ENCODE peak calls at places on chromosomes 6 and 20, in seven cellular contexts. V is fibroblast of pulmonary artery, R is brain microvascular endothelial cell, J is fibroblast of lung, A is Peyer's patch, E is ovary, N is foreskin fibroblast. D is an unnamed sample.

GRCh38 chr20:50151034-50151743 is 2.3 kb downstream of the PEDS1 start:
- DNase-seq in V (no peak), R (no peak), J (no peak), A (no peak), E (no peak), N (no peak), D (no peak)

GRCh38 chr6:129102741-129103140 is 219.8 kb downstream of the LAMA2 start:
- DNase-seq in V (peak), R (no peak), J (peak), A (no peak), E (peak), N (peak), D (no peak)

GRCh38 chr20:34582221-34582620 is 23.7 kb downstream of the MAP1LC3A start:
- DNase-seq in V (no peak), R (no peak), J (no peak), A (no peak), E (peak), N (no peak), D (no peak)

GRCh38 chr6:89161326-89162046 is 15.6 kb downstream of the PM20D2 start:
- DNase-seq in V (no peak), R (no peak), J (peak), A (no peak), E (no peak), N (peak), D (peak)

GRCh38 chr6:101391772-101392560 is 1.5 kb upstream of the GRIK2 start:
- DNase-seq in V (no peak), R (no peak), J (no peak), A (no peak), E (no peak), N (peak), D (no peak)

GRCh38 chr6:26305097-26305841 is 59.7 kb upstream of the BTN3A2 start:
- DNase-seq in V (peak), R (peak), J (peak), A (peak), E (peak), N (peak), D (peak)

GRCh38 chr6:158086054-158086705 is 81.9 kb downstream of the SERAC1 start:
- DNase-seq in V (peak), R (peak), J (peak), A (no peak), E (no peak), N (peak), D (peak)

GRCh38 chr6:132675749-132676148 is 16.8 kb upstream of the TAAR1 start:
- DNase-seq in V (no peak), R (no peak), J (no peak), A (no peak), E (no peak), N (no peak), D (no peak)

GRCh38 chr20:43569282-43569681 is 10.5 kb downstream of the SGK2 start:
- DNase-seq in V (no peak), R (no peak), J (no peak), A (no peak), E (no peak), N (no peak), D (no peak)

GRCh38 chr20:58651548-58651822 is 402 bp downstream of the STX16 start:
- DNase-seq in V (no peak), R (no peak), J (no peak), A (no peak), E (peak), N (no peak), D (no peak)

GRCh38 chr6:52731719-52732118 is 31.6 kb downstream of the GSTA2 start:
- DNase-seq in V (no peak), R (no peak), J (no peak), A (no peak), E (no peak), N (no peak), D (no peak)

GRCh38 chr6:153015094-153015645 is 12.7 kb upstream of the MTRF1L start:
- DNase-seq in V (peak), R (no peak), J (no peak), A (no peak), E (no peak), N (no peak), D (no peak)

GRCh38 chr6:156828280-156828703 is 51.1 kb downstream of the ARID1B start:
- DNase-seq in V (peak), R (peak), J (peak), A (no peak), E (no peak), N (peak), D (peak)

GRCh38 chr6:44498436-44498835 is 110.9 kb downstream of the CDC5L start:
- DNase-seq in V (no peak), R (no peak), J (no peak), A (no peak), E (no peak), N (no peak), D (no peak)

GRCh38 chr6:168637853-168638252 is 196.9 kb downstream of the SMOC2 start:
- DNase-seq in V (no peak), R (no peak), J (no peak), A (no peak), E (no peak), N (no peak), D (no peak)

GRCh38 chr6:132530293-132530974 is 7.6 kb upstream of the TAAR9 start:
- DNase-seq in V (peak), R (peak), J (peak), A (no peak), E (peak), N (peak), D (peak)

GRCh38 chr20:38343798-38344701 is 2.2 kb upstream of the LBP start:
- DNase-seq in V (no peak), R (no peak), J (no peak), A (peak), E (no peak), N (no peak), D (no peak)

GRCh38 chr6:65787787-65788186 is 80.8 kb upstream of the EYS start:
- DNase-seq in V (no peak), R (no peak), J (no peak), A (no peak), E (no peak), N (no peak), D (no peak)

GRCh38 chr20:878511-879307 is 37.4 kb downstream of the ANGPT4 start:
- DNase-seq in V (peak), R (no peak), J (peak), A (no peak), E (no peak), N (peak), D (peak)

GRCh38 chr20:52518735-52519134 is 327.2 kb upstream of the ZFP64 start:
- DNase-seq in V (no peak), R (no peak), J (no peak), A (no peak), E (no peak), N (no peak), D (no peak)

GRCh38 chr6:169803291-169803811 is 51.9 kb downstream of the ERMARD start:
- DNase-seq in V (no peak), R (no peak), J (no peak), A (peak), E (no peak), N (no peak), D (no peak)

GRCh38 chr6:47714802-47715201 is 16.4 kb downstream of the ADGRF4 start:
- DNase-seq in V (no peak), R (no peak), J (no peak), A (no peak), E (no peak), N (no peak), D (no peak)

GRCh38 chr6:7431594-7432390 is 42.2 kb downstream of the RIOK1 start:
- DNase-seq in V (peak), R (peak), J (no peak), A (no peak), E (no peak), N (peak), D (no peak)

GRCh38 chr6:122696853-122697252 is 82.7 kb upstream of the FABP7 start:
- DNase-seq in V (no peak), R (peak), J (no peak), A (no peak), E (no peak), N (peak), D (peak)

GRCh38 chr20:15837563-15837962 is 735.7 kb downstream of the KIF16B start:
- DNase-seq in V (no peak), R (no peak), J (no peak), A (no peak), E (no peak), N (no peak), D (no peak)

GRCh38 chr20:7856756-7857155 is 83.5 kb downstream of the HAO1 start:
- DNase-seq in V (peak), R (no peak), J (peak), A (no peak), E (no peak), N (peak), D (peak)

GRCh38 chr20:36370991-36371390 is 64.9 kb downstream of the DLGAP4 start:
- DNase-seq in V (no peak), R (no peak), J (no peak), A (no peak), E (no peak), N (no peak), D (no peak)

GRCh38 chr6:149963212-149963461 is 606 bp upstream of the ULBP1 start:
- DNase-seq in V (peak), R (peak), J (peak), A (peak), E (no peak), N (no peak), D (peak)

GRCh38 chr6:84779380-84779779 is 15.0 kb upstream of the TBX18 start:
- DNase-seq in V (no peak), R (no peak), J (no peak), A (no peak), E (no peak), N (peak), D (no peak)

GRCh38 chr6:6866656-6867390 is 240.9 kb upstream of the RREB1 start:
- DNase-seq in V (no peak), R (no peak), J (no peak), A (no peak), E (no peak), N (no peak), D (no peak)

GRCh38 chr20:18628330-18628941 is 40.6 kb downstream of the DTD1 start:
- DNase-seq in V (no peak), R (no peak), J (no peak), A (peak), E (no peak), N (no peak), D (no peak)

GRCh38 chr6:119334535-119335264 is 14.9 kb downstream of the MAN1A1 start:
- DNase-seq in V (peak), R (no peak), J (no peak), A (no peak), E (no peak), N (no peak), D (no peak)

GRCh38 chr6:7201732-7202541 is 94.2 kb downstream of the RREB1 start:
- DNase-seq in V (no peak), R (no peak), J (no peak), A (no peak), E (no peak), N (no peak), D (no peak)

GRCh38 chr6:55758156-55758942 is 117.0 kb downstream of the BMP5 start:
- DNase-seq in V (peak), R (peak), J (peak), A (no peak), E (no peak), N (peak), D (peak)

DNA sequence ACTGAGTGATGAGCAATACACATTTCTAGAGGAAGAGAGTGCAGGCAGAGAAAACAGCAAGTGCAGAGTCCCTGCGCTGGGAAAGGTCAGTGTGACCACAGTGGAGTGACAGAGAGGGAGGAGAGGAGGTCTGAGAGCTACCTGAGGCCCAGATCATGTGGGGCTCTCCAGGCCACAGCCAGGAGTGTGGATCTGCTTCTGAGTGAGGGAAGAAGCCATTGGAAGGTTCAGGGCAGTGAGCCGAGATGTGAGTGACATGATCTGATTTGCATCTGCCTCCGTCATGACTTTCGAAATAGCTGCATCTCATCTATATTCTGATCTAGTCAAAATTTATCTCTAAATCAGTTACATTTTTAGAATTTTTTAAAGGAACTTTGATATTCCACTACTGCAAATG is 367.1 kb downstream of the PREX1 start:
- DNase-seq in V (no peak), R (no peak), J (no peak), A (no peak), E (no peak), N (no peak), D (no peak)
- H3K4me3 ChIP-seq in V (no peak), R (no peak), J (no peak), A (no peak), E (no peak), N (no peak), D (no peak)

DNA sequence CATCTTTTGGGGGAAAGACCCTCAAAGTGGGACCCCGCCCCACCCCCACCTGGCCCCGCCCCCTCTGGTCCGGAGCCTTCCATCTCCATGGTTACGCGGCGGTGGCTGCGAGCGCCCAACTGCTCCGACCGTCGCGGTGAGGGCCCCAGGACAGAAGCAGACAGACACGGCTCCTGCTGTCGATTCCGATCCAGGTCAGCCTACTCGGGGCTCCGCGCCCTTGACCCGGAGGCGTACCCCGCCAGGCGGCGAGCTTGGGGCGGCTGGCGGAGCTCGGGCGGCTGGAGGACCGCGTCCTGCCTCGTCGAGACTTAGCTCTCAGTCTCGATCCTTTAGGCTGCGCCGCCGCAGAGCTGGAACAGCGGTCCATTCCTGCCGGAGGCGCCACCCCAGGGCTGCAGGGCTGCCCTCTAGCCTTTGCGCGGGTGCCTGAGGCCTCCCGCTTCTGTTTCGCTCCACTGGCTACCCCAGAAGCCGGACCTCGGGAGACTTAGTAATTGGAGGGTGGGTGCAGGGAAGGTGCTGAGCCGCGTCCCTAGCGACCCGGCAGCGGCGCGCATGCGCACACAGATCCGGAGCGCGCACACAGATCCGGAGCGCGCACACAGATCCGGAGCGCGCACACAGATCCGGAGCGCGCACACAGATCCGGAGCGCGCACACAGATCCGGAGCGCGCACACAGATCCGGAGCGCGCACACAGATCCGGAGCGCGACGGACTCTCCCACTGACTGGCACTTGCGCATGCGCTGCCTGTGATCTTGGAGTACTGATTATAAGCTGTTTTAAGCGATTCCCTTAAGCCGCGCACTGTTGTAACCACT is at the start of gene CFAP206:
- DNase-seq in V (peak), R (peak), J (peak), A (peak), E (peak), N (peak), D (peak)
- TF ChIP-seq CTCF in V (no peak), R (no peak), J (peak), A (no peak), E (no peak), N (peak), D (peak)

DNA sequence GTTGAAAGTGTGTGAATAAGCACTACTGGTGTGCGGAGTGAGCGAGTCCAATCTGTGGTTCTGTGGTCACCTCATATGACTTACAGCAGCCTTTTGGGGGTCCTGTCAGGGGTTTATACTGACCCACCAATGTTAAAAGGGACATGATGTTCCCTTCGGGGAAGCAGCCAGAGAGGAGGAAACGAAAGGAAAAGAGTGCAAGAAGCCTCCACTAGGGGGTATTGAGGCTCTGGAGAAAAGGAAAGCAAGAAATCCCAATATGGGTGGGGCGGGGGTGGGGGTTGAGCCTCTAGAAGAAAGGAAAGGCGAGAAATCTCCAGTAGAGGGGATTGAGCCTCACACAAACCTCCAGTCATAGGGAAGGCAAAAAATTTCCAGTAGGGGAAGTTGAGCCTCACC is 249.3 kb upstream of the ECI2 start:
- DNase-seq in V (no peak), R (no peak), J (no peak), A (no peak), E (no peak), N (no peak), D (no peak)
- H3K4me3 ChIP-seq in V (no peak), R (no peak), J (no peak), A (no peak), E (no peak), N (no peak), D (no peak)

GRCh38 chr6:116530436-116530835 is 15.0 kb downstream of the TRAPPC3L start:
- DNase-seq in V (no peak), R (no peak), J (peak), A (no peak), E (no peak), N (no peak), D (peak)

GRCh38 chr6:116531675-116532570 is 13.6 kb downstream of the TRAPPC3L start:
- DNase-seq in V (peak), R (peak), J (peak), A (no peak), E (peak), N (peak), D (peak)

GRCh38 chr6:116535109-116535508 is 10.4 kb downstream of the TRAPPC3L start:
- DNase-seq in V (no peak), R (no peak), J (no peak), A (no peak), E (no peak), N (no peak), D (no peak)

GRCh38 chr6:116536216-116536621 is 9.3 kb downstream of the TRAPPC3L start:
- DNase-seq in V (peak), R (peak), J (peak), A (no peak), E (no peak), N (peak), D (peak)

GRCh38 chr6:116533233-116533957 is 12.1 kb downstream of the TRAPPC3L start:
- DNase-seq in V (no peak), R (no peak), J (no peak), A (no peak), E (no peak), N (no peak), D (no peak)
- TF ChIP-seq CTCF in V (peak), R (peak), J (no peak), A (no peak), E (no peak), N (no peak), D (peak)

DNA sequence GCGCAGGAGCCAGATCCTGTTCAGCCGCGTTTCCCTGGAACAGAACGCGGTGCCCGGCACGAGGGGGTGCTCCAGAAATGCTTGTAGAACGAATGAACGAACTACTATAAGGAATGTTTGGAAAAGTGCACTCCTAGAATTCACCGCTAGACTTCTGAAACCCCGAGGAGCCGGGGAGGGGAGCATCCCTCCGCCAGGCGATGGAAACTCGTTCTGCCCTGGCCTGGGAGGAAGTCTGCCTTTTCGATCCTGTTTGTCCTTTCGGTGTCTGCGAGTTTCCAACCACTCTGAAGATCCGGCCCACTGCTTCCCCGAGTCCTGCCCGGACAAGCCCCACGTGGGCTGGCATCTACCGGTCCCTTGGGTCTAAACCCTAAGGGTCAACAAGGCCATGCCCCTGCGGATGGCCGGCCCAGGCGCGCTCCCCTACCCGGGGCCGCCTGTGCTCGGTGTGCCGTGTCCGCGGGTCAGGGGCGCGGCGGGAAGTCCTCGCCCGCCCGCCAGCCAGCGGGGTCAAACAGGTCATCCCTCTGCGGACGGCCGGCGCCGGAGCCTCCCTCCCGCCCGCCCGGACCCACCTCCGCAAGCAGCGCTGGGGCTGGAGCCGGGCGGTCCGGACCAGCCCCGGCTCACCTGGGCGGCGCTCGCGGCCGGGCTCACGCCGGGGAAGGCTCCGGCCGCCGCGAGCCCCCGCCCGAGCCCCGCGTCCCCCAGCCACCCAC is 521 bp downstream of the SULF2 start:
- DNase-seq in V (peak), R (no peak), J (peak), A (no peak), E (peak), N (peak), D (peak)
- H3K4me3 ChIP-seq in V (peak), R (peak), J (peak), A (peak), E (peak), N (peak), D (peak)

D was measured in astrocyte of the spinal cord.